ENCODE peak calls at places on chromosomes 1 and 21, in five cellular contexts. Y is CD4-positive, alpha-beta T cell; U is AG04450; C is GM20000; O is esophagus squamous epithelium. L is an unnamed sample.

GRCh38 chr1:20126041-20126805 is 6.9 kb upstream of the PLA2G2D start:
- DNase-seq in Y (no peak), C (peak; percentile 68), O (no peak), U (no peak), L (no peak)

GRCh38 chr1:107467286-107467685 is 326.4 kb downstream of the NTNG1 start:
- DNase-seq in Y (no peak), O (no peak), U (no peak), C (no peak), L (no peak)

GRCh38 chr1:184189361-184189760 is 137.8 kb downstream of the TSEN15 start:
- DNase-seq in C (no peak), O (no peak), Y (no peak), U (no peak), L (no peak)

GRCh38 chr21:45794040-45794439 is 150.5 kb downstream of the PCBP3 start:
- DNase-seq in Y (no peak), U (no peak), C (no peak), O (no peak), L (no peak)

GRCh38 chr1:30274937-30275621 is 448.3 kb downstream of the MATN1 start:
- DNase-seq in U (no peak), C (no peak), Y (no peak), O (no peak), L (no peak)

GRCh38 chr1:233665575-233666270 is 51.8 kb downstream of the KCNK1 start:
- DNase-seq in C (no peak), O (no peak), U (no peak), Y (no peak), L (no peak)

GRCh38 chr1:7674972-7675371 is 96.1 kb upstream of the VAMP3 start:
- DNase-seq in C (no peak), O (no peak), Y (no peak), U (no peak), L (no peak)

GRCh38 chr1:172764378-172764777 is 105.5 kb downstream of the FASLG start:
- DNase-seq in Y (peak; percentile 33), O (no peak), U (no peak), C (no peak), L (no peak)

GRCh38 chr1:223631367-223631977 is 34.0 kb downstream of the CAPN8 start:
- DNase-seq in U (no peak), Y (no peak), O (no peak), C (no peak), L (no peak)

GRCh38 chr1:154944422-154945159 is 8.1 kb upstream of the PMVK start:
- DNase-seq in O (no peak), Y (no peak), C (no peak), U (no peak), L (no peak)

GRCh38 chr1:234638832-234639799 is 29.1 kb upstream of the IRF2BP2 start:
- DNase-seq in O (no peak), C (no peak), U (no peak), Y (no peak), L (no peak)

GRCh38 chr1:26826261-26827201 is at the start of gene ZDHHC18:
- DNase-seq in U (no peak), C (peak; percentile 94), Y (peak; percentile 67), O (no peak), L (peak; percentile 82)
- TF ChIP-seq CTCF in U (peak; percentile 28), C (peak; percentile 72), Y (peak; percentile 29), O (no peak), L (no peak)

DNA sequence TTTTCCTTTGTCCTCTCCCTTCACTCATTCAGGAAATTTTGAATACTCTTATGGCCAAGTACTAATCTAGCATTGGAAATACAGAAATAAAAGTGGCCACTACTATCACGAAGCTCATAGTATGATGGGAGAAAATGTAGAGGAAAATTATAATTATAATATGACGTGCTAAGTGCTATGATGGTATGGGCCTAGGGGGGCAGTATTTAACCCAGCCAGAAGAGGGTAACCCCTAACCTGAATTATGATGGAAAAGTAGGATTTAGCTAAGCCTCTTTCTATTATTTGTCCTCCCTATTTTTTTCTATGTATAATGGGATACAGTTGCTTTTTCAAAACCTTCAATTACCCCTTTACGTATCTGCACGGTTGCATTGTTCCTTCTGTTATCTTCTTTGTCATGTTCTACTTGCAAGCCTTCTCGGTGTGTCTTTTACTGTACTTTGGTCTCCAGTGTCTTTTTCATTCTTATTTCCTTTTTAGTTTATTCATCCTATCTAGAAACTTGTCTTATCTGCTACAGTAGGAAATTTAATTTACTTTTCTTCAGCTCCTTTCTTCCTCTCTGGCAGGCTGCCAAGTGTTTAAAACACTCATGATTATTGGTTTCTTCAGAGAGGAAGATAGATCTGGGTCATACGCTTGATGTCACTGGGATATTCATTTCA is 88.8 kb upstream of the GPR52 start:
- DNase-seq in C (no peak), Y (no peak), U (no peak), O (no peak), L (no peak)
- TF ChIP-seq CTCF in C (no peak), Y (no peak), U (no peak), O (no peak), L (no peak)

GRCh38 chr1:202710070-202711025 is at the start of gene SYT2:
- DNase-seq in O (no peak), Y (no peak), U (no peak), C (no peak), L (peak; percentile 86)
- TF ChIP-seq CTCF in O (no peak), Y (no peak), U (no peak), C (no peak), L (no peak)

DNA sequence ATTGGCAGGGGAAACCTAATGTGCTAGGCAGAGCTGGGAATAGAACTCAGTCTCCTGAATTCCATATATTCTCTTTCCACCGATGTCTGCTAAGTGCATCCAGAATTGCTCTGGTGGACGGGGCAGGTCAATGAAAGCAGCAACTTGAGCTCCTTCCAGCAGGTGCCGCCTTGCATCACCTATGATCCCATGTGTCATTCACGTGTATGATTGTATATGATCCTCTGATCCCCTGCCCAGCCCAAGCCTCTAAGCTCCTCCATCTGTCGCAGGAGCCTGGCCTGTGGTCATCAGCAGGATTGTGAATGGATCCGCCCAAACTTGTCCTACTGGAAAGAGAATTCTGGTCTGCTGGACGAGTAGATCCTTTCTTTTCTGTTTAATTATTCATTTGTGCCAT is 13.1 kb downstream of the ACTA1 start:
- DNase-seq in Y (no peak), C (no peak), O (no peak), U (no peak), L (no peak)
- TF ChIP-seq CTCF in Y (no peak), C (no peak), O (no peak), U (no peak), L (no peak)

GRCh38 chr1:24179251-24179895 is 7.7 kb downstream of the IFNLR1 start:
- DNase-seq in Y (no peak), C (no peak), O (no peak), U (no peak), L (no peak)
- TF ChIP-seq CTCF in Y (no peak), C (no peak), O (no peak), U (no peak), L (no peak)

DNA sequence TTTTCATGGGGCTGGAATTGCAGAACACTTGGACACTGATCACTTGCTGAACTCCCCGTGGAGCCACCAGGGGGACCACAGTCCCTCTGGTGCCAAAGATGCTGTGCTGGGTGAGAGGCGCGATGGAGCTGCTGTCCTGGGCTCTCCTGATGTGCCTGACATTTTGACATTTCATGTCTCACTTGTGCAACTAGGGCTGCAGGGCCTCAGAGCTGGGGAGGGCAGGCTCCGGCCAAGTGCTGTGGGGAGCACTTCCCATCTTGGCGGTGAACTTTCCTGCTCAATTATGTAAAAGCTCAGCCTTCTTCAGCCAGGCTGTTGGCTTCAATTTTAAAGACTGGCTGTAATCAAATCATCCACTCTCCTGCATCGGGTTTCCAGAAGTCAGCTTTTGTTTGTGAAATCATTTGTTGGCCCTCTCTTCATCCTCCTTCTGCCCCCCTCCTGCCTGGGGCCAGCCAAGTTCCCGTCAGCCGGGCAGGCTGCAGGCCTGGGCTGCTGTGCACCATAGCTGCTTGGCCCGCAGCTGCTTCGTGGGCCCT is 36.8 kb downstream of the KCNAB2 start:
- DNase-seq in Y (no peak), C (no peak), O (no peak), U (no peak), L (no peak)
- TF ChIP-seq CTCF in Y (no peak), C (no peak), O (no peak), U (peak; percentile 42), L (peak; percentile 41)